ENCODE peak calls at places on chromosomes 3 and 15, in nine cellular contexts. U is stomach; I is T-helper 1 cell; A is activated B cell treated with CpG ODN at 0.5 μM for 24 hours; Z is AG10803; K is aorta; P is activated CD8-positive, alpha-beta T cell treated with anti-CD3 and anti-CD28 coated beads for 36 hours; E is GM12865; L is skeletal muscle cell. X is an unnamed sample.

GRCh38 chr15:48571510-48571909 is 74.0 kb downstream of the FBN1 start:
- DNase-seq in U (no peak), I (no peak), A (no peak), Z (no peak), K (no peak), P (no peak), E (no peak), L (no peak), X (no peak)

GRCh38 chr15:81096398-81096797 is 37.7 kb upstream of the CFAP161 start:
- DNase-seq in U (no peak), I (no peak), A (no peak), Z (no peak), K (no peak), P (no peak), E (no peak), L (no peak), X (no peak)

GRCh38 chr3:60079076-60079475 is 1029.3 kb upstream of the CFAP20DC start:
- DNase-seq in U (no peak), I (no peak), A (no peak), Z (no peak), K (no peak), P (peak; percentile 63), E (no peak), L (no peak), X (no peak)

GRCh38 chr3:14423197-14423743 is 20.9 kb downstream of the SLC6A6 start:
- DNase-seq in U (peak; percentile 84), I (no peak), A (no peak), Z (no peak), K (no peak), P (no peak), E (no peak), L (no peak), X (no peak)

GRCh38 chr15:74422723-74423442 is 10.9 kb downstream of the SEMA7A start:
- DNase-seq in U (no peak), I (no peak), A (no peak), Z (peak; percentile 95), K (no peak), P (no peak), E (peak; percentile 56), L (no peak), X (no peak)

GRCh38 chr15:48370460-48370859 is 39.2 kb downstream of the DUT start:
- DNase-seq in U (no peak), I (no peak), A (no peak), Z (peak; percentile 90), K (no peak), P (no peak), E (no peak), L (peak; percentile 95), X (no peak)

GRCh38 chr3:127035672-127036071 is 52.8 kb downstream of the PLXNA1 start:
- DNase-seq in U (peak; percentile 82), I (no peak), A (no peak), Z (no peak), K (peak; percentile 93), P (no peak), E (no peak), L (peak; percentile 20), X (peak; percentile 54)

GRCh38 chr3:170037463-170038433 is at the start of gene GPR160:
- DNase-seq in U (peak; percentile 92), I (peak; percentile 66), A (peak; percentile 88), Z (peak; percentile 12), K (peak; percentile 85), P (peak; percentile 90), E (peak; percentile 93), L (no peak), X (peak; percentile 82)

X was measured in CD14-positive monocyte.